ENCODE peak calls at places on chromosome 13, in ten cellular contexts. U is kidney; P is uterus; C is midbrain; D is stimulated activated naive CD8-positive, alpha-beta T cell treated with anti-CD3 and anti-CD28 coated beads, Interleukin-15, Interleukin-2, amounts not matched to agents 100 U/mL and 50 U/mL, for 24 hours; E is stromal cell of bone marrow; Q is stimulated activated CD4-positive, alpha-beta T cell treated with anti-CD3 and anti-CD28 coated beads, Interleukin-4, amount 100 ng/mL, for 24 hours; G is nephron progenitor cell; O is activated naive CD4-positive, alpha-beta T cell treated with anti-CD3 and anti-CD28 coated beads, Interleukin-2, amount 10 ng/mL, durations not matched to agents 7 days and 5 days; J is SK-MEL-5. L is an unnamed sample.

GRCh38 chr13:81194362-81194761 is 853.4 kb upstream of the SPRY2 start:
- DNase-seq in U (no peak), C (no peak), E (no peak), Q (no peak), J (no peak), O (no peak), D (no peak), P (no peak), G (no peak), L (no peak)

GRCh38 chr13:66992183-66992582 is 238.0 kb downstream of the PCDH9 start:
- DNase-seq in J (peak; percentile 86), U (no peak), E (peak; percentile 13), O (no peak), G (no peak), Q (no peak), P (no peak), C (peak; percentile 58), D (no peak), L (no peak)

GRCh38 chr13:24747248-24748151 is 16.5 kb upstream of the RNF17 start:
- DNase-seq in J (no peak), U (no peak), Q (no peak), O (peak; percentile 50), P (no peak), C (no peak), D (peak; percentile 42), G (peak; percentile 71), E (no peak), L (no peak)

GRCh38 chr13:79936368-79937136 is 404.4 kb downstream of the SPRY2 start:
- DNase-seq in Q (no peak), O (no peak), E (peak; percentile 99), G (no peak), P (no peak), C (peak; percentile 93), U (peak; percentile 10), J (peak; percentile 99), D (no peak), L (peak; percentile 97)

GRCh38 chr13:66364346-66364745 is 865.8 kb downstream of the PCDH9 start:
- DNase-seq in D (no peak), G (no peak), Q (no peak), C (no peak), E (no peak), O (no peak), U (no peak), J (no peak), P (no peak), L (peak; percentile 6)

GRCh38 chr13:72868229-72868628 is 86.3 kb downstream of the PIBF1 start:
- DNase-seq in D (no peak), U (no peak), Q (no peak), J (no peak), E (no peak), P (no peak), G (no peak), C (no peak), O (no peak), L (no peak)

GRCh38 chr13:27969073-27969865 is at the start of gene CDX2:
- DNase-seq in E (no peak), U (no peak), D (no peak), C (no peak), P (no peak), G (peak; percentile 71), O (no peak), Q (no peak), J (peak; percentile 26), L (no peak)

GRCh38 chr13:109576331-109576813 is 210.0 kb downstream of the IRS2 start:
- DNase-seq in Q (no peak), U (no peak), P (no peak), O (no peak), J (no peak), D (no peak), E (no peak), C (no peak), G (no peak), L (no peak)

GRCh38 chr13:59722580-59722900 is 441.2 kb downstream of the DIAPH3 start:
- DNase-seq in G (no peak), Q (no peak), U (no peak), P (no peak), E (no peak), C (no peak), J (no peak), D (no peak), O (no peak), L (no peak)

GRCh38 chr13:35771898-35772297 is 295.4 kb upstream of the MAB21L1 start:
- DNase-seq in J (no peak), E (peak; percentile 59), C (no peak), U (no peak), Q (no peak), G (no peak), D (no peak), P (no peak), O (no peak), L (peak; percentile 79)

GRCh38 chr13:31395090-31395489 is 195.3 kb downstream of the B3GLCT start:
- DNase-seq in G (no peak), J (no peak), D (no peak), E (no peak), P (no peak), O (no peak), C (no peak), U (no peak), Q (no peak), L (no peak)

GRCh38 chr13:98576215-98576945 is 527 bp downstream of the STK24 start:
- DNase-seq in P (peak; percentile 61), E (no peak), U (peak; percentile 87), D (peak; percentile 55), O (peak; percentile 67), G (peak; percentile 59), J (no peak), C (no peak), Q (peak; percentile 39), L (no peak)

GRCh38 chr13:30234763-30235162 is 72.6 kb downstream of the KATNAL1 start:
- DNase-seq in P (no peak), D (no peak), O (no peak), E (no peak), G (no peak), Q (no peak), C (no peak), J (no peak), U (no peak), L (no peak)

GRCh38 chr13:103289661-103290060 is 223.4 kb upstream of the SLC10A2 start:
- DNase-seq in E (peak; percentile 25), U (no peak), P (no peak), Q (no peak), G (no peak), J (no peak), O (no peak), C (no peak), D (no peak), L (no peak)

GRCh38 chr13:90547272-90547790 is 800.2 kb upstream of the MIR17HG start:
- DNase-seq in E (no peak), O (no peak), C (no peak), Q (no peak), G (no peak), D (no peak), U (no peak), J (no peak), P (no peak), L (no peak)

GRCh38 chr13:112877066-112877465 is 91.9 kb upstream of the MCF2L start:
- DNase-seq in J (no peak), O (peak; percentile 15), G (no peak), U (peak; percentile 45), D (no peak), P (no peak), E (no peak), Q (no peak), C (no peak), L (no peak)

GRCh38 chr13:51380269-51380668 is 40.8 kb downstream of the SERPINE3 start:
- DNase-seq in O (no peak), G (no peak), D (no peak), P (no peak), U (no peak), Q (no peak), J (no peak), C (no peak), E (no peak), L (no peak)

GRCh38 chr13:50760751-50761150 is 82.7 kb downstream of the DLEU7 start:
- DNase-seq in O (no peak), E (no peak), Q (no peak), J (no peak), G (no peak), U (no peak), D (no peak), P (no peak), C (no peak), L (no peak)

GRCh38 chr13:41645313-41645712 is 188.0 kb downstream of the RGCC start:
- DNase-seq in P (peak; percentile 54), E (peak; percentile 88), J (no peak), O (no peak), D (no peak), U (peak; percentile 62), Q (no peak), G (no peak), C (no peak), L (peak; percentile 74)

GRCh38 chr13:23610187-23610576 is 40.0 kb downstream of the TNFRSF19 start:
- DNase-seq in J (no peak), P (no peak), O (no peak), U (no peak), C (no peak), G (no peak), E (peak; percentile 31), Q (no peak), D (no peak), L (no peak)

GRCh38 chr13:32737111-32737571 is 150.9 kb downstream of the PDS5B start:
- DNase-seq in P (no peak), C (peak; percentile 18), O (no peak), J (peak; percentile 23), Q (no peak), E (no peak), G (no peak), U (no peak), D (no peak), L (no peak)

GRCh38 chr13:109790951-109791605 is 4.7 kb upstream of the IRS2 start:
- DNase-seq in C (peak; percentile 72), U (no peak), O (peak; percentile 66), E (no peak), P (no peak), J (peak; percentile 68), D (no peak), Q (no peak), G (no peak), L (no peak)

GRCh38 chr13:49300716-49301589 is 53.2 kb downstream of the CDADC1 start:
- DNase-seq in G (peak; percentile 39), E (no peak), O (peak; percentile 77), C (peak; percentile 87), P (peak; percentile 52), D (peak; percentile 64), Q (peak; percentile 72), J (peak; percentile 84), U (no peak), L (peak; percentile 48)

GRCh38 chr13:109790071-109790470 is 3.7 kb upstream of the IRS2 start:
- DNase-seq in O (no peak), E (no peak), P (no peak), D (no peak), Q (no peak), J (no peak), G (no peak), C (no peak), U (no peak), L (no peak)

GRCh38 chr13:72960541-72960940 is 98.3 kb upstream of the KLF5 start:
- DNase-seq in C (peak; percentile 8), E (no peak), G (no peak), D (no peak), U (no peak), J (no peak), O (no peak), P (no peak), Q (no peak), L (no peak)

L was measured in AG04450.